ENCODE peak calls at places on chromosomes 2 and 18, in ten cellular contexts. R is AG04449; V is A549; J is ovary; Z is left lung; G is SK-N-SH; D is nephron progenitor cell; P is lung; K is CD4-positive, alpha-beta T cell; T is neural crest cell. B is an unnamed sample.

GRCh38 chr2:74459377-74460118 is 1.3 kb downstream of the WBP1 start:
- DNase-seq in D (no peak), V (no peak), T (no peak), Z (no peak), J (no peak), P (no peak), K (no peak), R (no peak), G (no peak), B (no peak)

GRCh38 chr18:2961828-2962227 is 51.1 kb downstream of the LPIN2 start:
- DNase-seq in Z (no peak), G (peak), K (no peak), J (no peak), T (no peak), D (peak), P (no peak), R (no peak), V (no peak), B (no peak)

GRCh38 chr2:85995648-85996529 is 107.1 kb upstream of the ST3GAL5 start:
- DNase-seq in P (no peak), Z (no peak), T (no peak), V (no peak), G (no peak), K (no peak), D (no peak), J (no peak), R (no peak), B (no peak)

GRCh38 chr2:26692814-26693286 is 328 bp downstream of the KCNK3 start:
- DNase-seq in P (no peak), R (no peak), D (no peak), Z (no peak), T (no peak), K (no peak), G (peak), V (no peak), J (no peak), B (no peak)

GRCh38 chr2:206275274-206276160 is 1.1 kb downstream of the ZDBF2 start:
- DNase-seq in G (peak), J (no peak), K (no peak), R (no peak), V (no peak), P (no peak), D (no peak), Z (no peak), T (no peak), B (no peak)

GRCh38 chr2:47034973-47035609 is 119.5 kb upstream of the MCFD2 start:
- DNase-seq in G (no peak), K (no peak), P (peak), R (no peak), D (no peak), Z (peak), V (no peak), T (no peak), J (no peak), B (no peak)

GRCh38 chr18:67513285-67513684 is 3.2 kb downstream of the DSEL start:
- DNase-seq in V (peak), R (no peak), J (no peak), T (no peak), G (no peak), P (no peak), Z (no peak), K (no peak), D (no peak), B (no peak)

GRCh38 chr2:56232912-56233311 is 49.1 kb downstream of the CCDC85A start:
- DNase-seq in G (no peak), D (no peak), P (no peak), R (no peak), Z (no peak), T (no peak), K (no peak), J (no peak), V (no peak), B (no peak)

GRCh38 chr18:78100189-78100588 is 850.5 kb downstream of the GALR1 start:
- DNase-seq in R (no peak), T (no peak), V (no peak), J (no peak), Z (no peak), G (no peak), P (peak), D (no peak), K (no peak), B (no peak)

GRCh38 chr2:239953418-239954061 is 71.6 kb downstream of the NDUFA10 start:
- DNase-seq in R (no peak), V (no peak), Z (no peak), D (no peak), K (no peak), J (peak), P (no peak), T (no peak), G (no peak), B (no peak)

GRCh38 chr18:25503567-25504081 is 151.7 kb upstream of the ZNF521 start:
- DNase-seq in R (peak), P (peak), G (peak), Z (peak), D (peak), J (peak), K (no peak), T (peak), V (peak), B (no peak)

GRCh38 chr2:224268441-224268840 is 133.5 kb downstream of the FAM124B start:
- DNase-seq in D (no peak), J (no peak), V (peak), G (no peak), R (peak), Z (no peak), P (no peak), K (no peak), T (no peak), B (no peak)

GRCh38 chr2:224691563-224691962 is 24.6 kb downstream of the CCDC195 start:
- DNase-seq in G (no peak), D (no peak), Z (no peak), J (no peak), V (no peak), P (no peak), R (no peak), T (no peak), K (no peak), B (no peak)

GRCh38 chr18:37836071-37836470 is 270.5 kb upstream of the CELF4 start:
- DNase-seq in Z (no peak), G (no peak), V (no peak), P (no peak), T (no peak), R (no peak), J (no peak), K (no peak), D (no peak), B (no peak)

GRCh38 chr2:203687161-203687560 is 19.3 kb upstream of the CD28 start:
- DNase-seq in P (no peak), V (no peak), K (no peak), Z (no peak), D (no peak), T (no peak), G (no peak), J (no peak), R (no peak), B (no peak)

GRCh38 chr2:210546424-210547223 is 9.8 kb upstream of the CPS1 start:
- DNase-seq in J (no peak), D (no peak), P (no peak), T (no peak), V (no peak), R (no peak), K (no peak), G (no peak), Z (no peak), B (no peak)

GRCh38 chr2:149924028-149924427 is 336.5 kb upstream of the MMADHC start:
- DNase-seq in J (no peak), G (no peak), Z (no peak), V (peak), D (no peak), R (no peak), K (no peak), P (no peak), T (no peak), B (no peak)

GRCh38 chr2:6081542-6081872 is 389.3 kb downstream of the SOX11 start:
- DNase-seq in T (no peak), J (no peak), V (no peak), R (no peak), G (no peak), P (no peak), Z (no peak), D (no peak), K (no peak), B (no peak)

GRCh38 chr2:230972046-230972445 is 23.9 kb upstream of the SPATA3 start:
- DNase-seq in R (no peak), Z (no peak), P (no peak), K (no peak), T (no peak), D (no peak), G (no peak), V (no peak), J (no peak), B (no peak)

GRCh38 chr2:9053534-9053931 is 50.0 kb upstream of the MBOAT2 start:
- DNase-seq in K (no peak), P (no peak), J (no peak), R (no peak), T (no peak), V (no peak), D (no peak), Z (no peak), G (no peak), B (no peak)

GRCh38 chr2:42996528-42996927 is 204.1 kb upstream of the HAAO start:
- DNase-seq in V (no peak), Z (no peak), G (no peak), D (no peak), J (no peak), T (no peak), K (no peak), P (no peak), R (no peak), B (no peak)

GRCh38 chr2:62713837-62714236 is 8.3 kb downstream of the EHBP1 start:
- DNase-seq in T (no peak), Z (no peak), J (no peak), K (no peak), V (no peak), G (no peak), D (no peak), P (no peak), R (no peak), B (no peak)

GRCh38 chr2:1836321-1836860 is 92.1 kb upstream of the PXDN start:
- DNase-seq in V (no peak), P (no peak), R (no peak), T (no peak), K (no peak), D (no peak), G (no peak), J (no peak), Z (no peak), B (no peak)

GRCh38 chr18:21826196-21826595 is 85.6 kb downstream of the MIB1 start:
- DNase-seq in T (no peak), P (no peak), J (no peak), R (no peak), V (no peak), Z (no peak), G (no peak), D (no peak), K (no peak), B (no peak)

GRCh38 chr2:69097148-69097610 is 84.2 kb downstream of the ANTXR1 start:
- DNase-seq in Z (no peak), J (no peak), R (no peak), P (no peak), V (no peak), T (no peak), K (no peak), G (no peak), D (no peak), B (no peak)

GRCh38 chr2:192148620-192149321 is 46.0 kb downstream of the TMEFF2 start:
- DNase-seq in P (no peak), G (no peak), J (no peak), T (no peak), R (no peak), Z (no peak), V (no peak), D (no peak), K (no peak), B (no peak)

GRCh38 chr2:167059173-167059572 is 170.9 kb downstream of the XIRP2 start:
- DNase-seq in Z (no peak), R (no peak), J (no peak), K (no peak), D (no peak), T (no peak), G (no peak), V (no peak), P (no peak), B (no peak)

GRCh38 chr2:120225549-120226065 is 2.4 kb upstream of the TMEM185B start:
- DNase-seq in P (no peak), T (no peak), R (no peak), K (no peak), G (no peak), D (no peak), V (no peak), J (no peak), Z (peak), B (no peak)

GRCh38 chr18:35110554-35111058 is 69.4 kb downstream of the MAPRE2 start:
- DNase-seq in K (no peak), D (no peak), P (no peak), V (no peak), G (no peak), T (no peak), Z (no peak), J (no peak), R (peak), B (no peak)

GRCh38 chr18:37434161-37434860 is 131.3 kb downstream of the CELF4 start:
- DNase-seq in T (no peak), K (no peak), R (no peak), J (no peak), G (no peak), V (no peak), P (no peak), Z (no peak), D (no peak), B (no peak)

GRCh38 chr2:223538920-223539440 is 63.2 kb downstream of the SCG2 start:
- DNase-seq in D (peak), T (no peak), K (no peak), V (no peak), R (no peak), P (no peak), Z (no peak), J (peak), G (peak), B (no peak)

GRCh38 chr2:185374878-185375277 is 363.7 kb upstream of the FSIP2 start:
- DNase-seq in V (no peak), G (no peak), J (no peak), K (no peak), Z (no peak), R (no peak), T (no peak), D (no peak), P (no peak), B (no peak)

GRCh38 chr2:239239607-239240479 is 161.0 kb downstream of the HDAC4 start:
- DNase-seq in T (no peak), R (no peak), K (no peak), G (peak), P (no peak), Z (no peak), J (peak), V (no peak), D (no peak), B (no peak)

GRCh38 chr2:128260239-128261138 is 58.2 kb downstream of the HS6ST1 start:
- DNase-seq in V (no peak), P (peak), J (peak), R (peak), Z (no peak), G (peak), D (peak), T (peak), K (no peak), B (peak)

GRCh38 chr18:10378688-10379465 is 75.6 kb upstream of the APCDD1 start:
- DNase-seq in R (peak), K (no peak), T (no peak), D (no peak), G (no peak), V (no peak), Z (no peak), P (no peak), J (no peak), B (no peak)

GRCh38 chr18:53946561-53946960 is 277.9 kb downstream of the MBD2 start:
- DNase-seq in P (no peak), G (no peak), V (no peak), D (no peak), J (no peak), R (no peak), Z (no peak), T (no peak), K (no peak), B (no peak)

GRCh38 chr18:76380791-76381405 is 114.1 kb downstream of the ZNF516 start:
- DNase-seq in P (no peak), D (peak), V (peak), T (peak), G (no peak), J (peak), Z (no peak), R (no peak), K (no peak), B (no peak)

GRCh38 chr2:12688156-12688555 is 28.6 kb upstream of the TRIB2 start:
- DNase-seq in D (no peak), G (no peak), P (no peak), K (no peak), R (no peak), V (no peak), J (no peak), Z (no peak), T (no peak), B (no peak)
- TF ChIP-seq CTCF in D (no peak), G (no peak), P (no peak), K (no peak), R (no peak), V (no peak), J (no peak), Z (no peak), T (no peak), B (no peak)

DNA sequence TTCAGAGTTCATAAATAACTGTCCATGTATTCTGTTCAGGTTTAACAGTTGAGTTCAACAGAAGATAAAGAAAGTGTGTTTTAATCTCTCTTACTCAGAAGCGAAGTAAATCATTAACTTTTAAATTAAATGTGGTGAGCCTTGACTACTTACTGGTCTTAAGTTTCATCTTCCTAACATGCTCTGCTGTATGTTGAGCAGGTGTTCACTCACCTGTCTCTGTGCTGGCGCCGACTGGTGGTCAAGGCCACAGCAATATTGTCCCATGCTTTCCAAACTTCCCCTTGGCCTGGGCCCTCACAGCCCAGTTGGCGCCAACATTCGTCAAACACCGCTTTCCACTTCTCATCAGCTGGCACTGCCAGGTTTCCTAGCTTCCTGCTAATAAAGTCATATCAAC is 17.0 kb upstream of the MPP4 start:
- DNase-seq in Z (no peak), R (no peak), T (no peak), J (no peak), V (no peak), P (no peak), D (no peak), K (no peak), G (no peak), B (no peak)
- TF ChIP-seq CTCF in Z (no peak), R (no peak), T (no peak), J (no peak), V (peak), P (no peak), D (no peak), K (no peak), G (no peak), B (no peak)

DNA sequence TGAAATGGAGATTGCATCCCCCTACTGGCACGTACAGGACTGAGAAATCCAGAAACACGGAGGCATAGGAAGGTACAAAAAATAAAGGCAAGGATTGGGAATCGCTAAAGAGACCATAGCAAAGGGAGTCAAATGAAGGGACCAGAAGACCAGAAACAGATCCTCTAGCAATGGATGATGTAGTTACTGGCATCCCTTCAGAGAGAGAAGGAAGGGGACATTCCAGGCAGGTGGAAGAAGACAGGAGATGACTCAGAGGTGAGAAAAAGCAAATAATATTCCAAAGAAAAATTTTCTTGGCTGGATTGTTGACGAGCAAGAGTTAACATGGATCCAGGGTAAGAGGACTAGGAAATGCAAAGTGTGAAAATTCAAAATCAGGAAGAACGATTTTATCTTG is 78.4 kb upstream of the FZD7 start:
- DNase-seq in R (no peak), Z (no peak), D (no peak), V (no peak), T (no peak), G (no peak), P (no peak), J (no peak), K (no peak), B (no peak)
- TF ChIP-seq CTCF in R (no peak), Z (no peak), D (no peak), V (no peak), T (no peak), G (no peak), P (no peak), J (no peak), K (no peak), B (no peak)

DNA sequence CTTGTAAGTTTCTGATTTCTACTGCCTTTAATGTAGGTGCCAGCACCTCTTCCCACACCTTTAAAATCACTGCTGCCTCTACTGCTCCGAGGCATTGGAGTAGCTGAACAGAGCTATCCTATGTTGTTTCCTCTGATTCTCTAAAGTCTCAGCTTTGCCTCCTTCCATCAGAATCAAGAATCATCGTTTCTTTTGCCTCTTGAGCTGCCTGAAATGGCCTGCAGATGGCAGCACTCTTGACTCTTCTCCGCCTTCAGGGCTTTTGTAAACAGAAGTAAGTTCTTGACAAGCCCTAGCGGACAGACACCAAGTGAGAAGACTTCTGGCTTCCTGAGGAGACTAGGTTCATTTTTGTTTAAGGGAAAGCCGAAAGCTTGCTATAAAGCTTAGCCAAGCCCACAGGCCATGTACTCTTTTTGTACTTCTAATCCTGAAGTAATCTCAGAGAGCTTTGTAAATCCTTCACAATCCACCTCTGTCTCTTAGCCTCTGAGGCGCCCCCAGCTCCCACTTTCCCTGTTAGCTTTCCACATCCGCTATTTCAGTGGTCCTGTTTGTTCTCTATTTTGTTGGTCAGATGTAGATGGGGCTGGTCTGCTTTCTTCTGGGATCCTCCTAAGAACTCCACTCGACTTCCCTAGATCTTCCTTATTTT is 48.4 kb downstream of the GTF3C3 start:
- DNase-seq in G (peak), T (peak), D (peak), P (peak), J (peak), Z (peak), K (peak), V (peak), R (peak), B (peak)
- TF ChIP-seq CTCF in G (peak), T (peak), D (peak), P (peak), J (peak), Z (peak), K (peak), V (peak), R (peak), B (peak)

GRCh38 chr2:28750316-28751101 is 1.1 kb upstream of the PPP1CB start:
- DNase-seq in Z (no peak), V (no peak), D (no peak), R (no peak), K (no peak), P (no peak), T (no peak), J (no peak), G (peak), B (no peak)
- TF ChIP-seq CTCF in Z (no peak), V (no peak), D (no peak), R (no peak), K (no peak), P (no peak), T (no peak), J (no peak), G (peak), B (no peak)

B was measured in CD8-positive, alpha-beta T cell.